ENCODE peak calls at places on chromosomes 12 and 14, in nine cellular contexts. One of them, this sample, is unnamed.

GRCh38 chr14:92484132-92484823 is 29.3 kb upstream of the RIN3 start:
- DNase-seq in cardiac muscle cell: no peak
- DNase-seq in BJ: no peak
- DNase-seq in heart right ventricle: peak
- DNase-seq in NCI-H1092: no peak
- DNase-seq in progenitor cell of endocrine pancreas: no peak
- DNase-seq in brain microvascular endothelial cell: no peak
- DNase-seq in activated CD8-positive, alpha-beta memory T cell treated with anti-CD3 and anti-CD28 coated beads for 1 hour: no peak
- DNase-seq in tibial nerve: no peak
- DNase-seq in this sample: no peak

GRCh38 chr12:57893460-57894353 is 47.2 kb upstream of the CTDSP2 start:
- DNase-seq in activated CD8-positive, alpha-beta memory T cell treated with anti-CD3 and anti-CD28 coated beads for 1 hour: no peak
- DNase-seq in cardiac muscle cell: peak
- DNase-seq in brain microvascular endothelial cell: peak
- DNase-seq in heart right ventricle: peak
- DNase-seq in NCI-H1092: no peak
- DNase-seq in progenitor cell of endocrine pancreas: no peak
- DNase-seq in tibial nerve: peak
- DNase-seq in BJ: peak
- DNase-seq in this sample: peak

GRCh38 chr12:108214486-108214885 is 85.4 kb downstream of the WSCD2 start:
- DNase-seq in NCI-H1092: no peak
- DNase-seq in activated CD8-positive, alpha-beta memory T cell treated with anti-CD3 and anti-CD28 coated beads for 1 hour: no peak
- DNase-seq in cardiac muscle cell: peak
- DNase-seq in tibial nerve: peak
- DNase-seq in brain microvascular endothelial cell: peak
- DNase-seq in progenitor cell of endocrine pancreas: peak
- DNase-seq in BJ: no peak
- DNase-seq in heart right ventricle: peak
- DNase-seq in this sample: peak

GRCh38 chr12:9214536-9214935 is 6.3 kb upstream of the PZP start:
- DNase-seq in heart right ventricle: no peak
- DNase-seq in cardiac muscle cell: no peak
- DNase-seq in BJ: no peak
- DNase-seq in progenitor cell of endocrine pancreas: no peak
- DNase-seq in activated CD8-positive, alpha-beta memory T cell treated with anti-CD3 and anti-CD28 coated beads for 1 hour: no peak
- DNase-seq in tibial nerve: no peak
- DNase-seq in NCI-H1092: no peak
- DNase-seq in brain microvascular endothelial cell: no peak
- DNase-seq in this sample: no peak

GRCh38 chr12:42798811-42799438 is 209.4 kb upstream of the PRICKLE1 start:
- DNase-seq in brain microvascular endothelial cell: peak
- DNase-seq in cardiac muscle cell: peak
- DNase-seq in activated CD8-positive, alpha-beta memory T cell treated with anti-CD3 and anti-CD28 coated beads for 1 hour: no peak
- DNase-seq in NCI-H1092: no peak
- DNase-seq in tibial nerve: no peak
- DNase-seq in progenitor cell of endocrine pancreas: no peak
- DNase-seq in heart right ventricle: no peak
- DNase-seq in BJ: no peak
- DNase-seq in this sample: peak

GRCh38 chr14:100237735-100238418 is 1.1 kb upstream of the YY1 start:
- DNase-seq in NCI-H1092: peak
- DNase-seq in brain microvascular endothelial cell: no peak
- DNase-seq in progenitor cell of endocrine pancreas: no peak
- DNase-seq in activated CD8-positive, alpha-beta memory T cell treated with anti-CD3 and anti-CD28 coated beads for 1 hour: no peak
- DNase-seq in tibial nerve: peak
- DNase-seq in cardiac muscle cell: peak
- DNase-seq in BJ: no peak
- DNase-seq in heart right ventricle: peak
- DNase-seq in this sample: peak

GRCh38 chr14:33996450-33996849 is 45.6 kb upstream of the EGLN3 start:
- DNase-seq in activated CD8-positive, alpha-beta memory T cell treated with anti-CD3 and anti-CD28 coated beads for 1 hour: no peak
- DNase-seq in cardiac muscle cell: no peak
- DNase-seq in heart right ventricle: no peak
- DNase-seq in progenitor cell of endocrine pancreas: no peak
- DNase-seq in NCI-H1092: peak
- DNase-seq in tibial nerve: no peak
- DNase-seq in BJ: no peak
- DNase-seq in brain microvascular endothelial cell: no peak
- DNase-seq in this sample: no peak

GRCh38 chr14:99033951-99034350 is 238.0 kb downstream of the BCL11B start:
- DNase-seq in BJ: no peak
- DNase-seq in cardiac muscle cell: no peak
- DNase-seq in progenitor cell of endocrine pancreas: no peak
- DNase-seq in NCI-H1092: no peak
- DNase-seq in brain microvascular endothelial cell: no peak
- DNase-seq in heart right ventricle: no peak
- DNase-seq in tibial nerve: no peak
- DNase-seq in activated CD8-positive, alpha-beta memory T cell treated with anti-CD3 and anti-CD28 coated beads for 1 hour: no peak
- DNase-seq in this sample: no peak

GRCh38 chr14:76687611-76688372 is 73.5 kb upstream of the VASH1 start:
- DNase-seq in tibial nerve: no peak
- DNase-seq in cardiac muscle cell: no peak
- DNase-seq in brain microvascular endothelial cell: peak
- DNase-seq in heart right ventricle: no peak
- DNase-seq in activated CD8-positive, alpha-beta memory T cell treated with anti-CD3 and anti-CD28 coated beads for 1 hour: no peak
- DNase-seq in NCI-H1092: peak
- DNase-seq in progenitor cell of endocrine pancreas: no peak
- DNase-seq in BJ: no peak
- DNase-seq in this sample: no peak

GRCh38 chr14:68884031-68885030 is 91.5 kb upstream of the ZFP36L1 start:
- DNase-seq in cardiac muscle cell: peak
- DNase-seq in brain microvascular endothelial cell: peak
- DNase-seq in tibial nerve: no peak
- DNase-seq in BJ: peak
- DNase-seq in heart right ventricle: peak
- DNase-seq in NCI-H1092: peak
- DNase-seq in progenitor cell of endocrine pancreas: no peak
- DNase-seq in activated CD8-positive, alpha-beta memory T cell treated with anti-CD3 and anti-CD28 coated beads for 1 hour: no peak
- DNase-seq in this sample: peak

GRCh38 chr14:71492346-71492745 is 439.9 kb upstream of the RGS6 start:
- DNase-seq in brain microvascular endothelial cell: no peak
- DNase-seq in tibial nerve: no peak
- DNase-seq in NCI-H1092: no peak
- DNase-seq in BJ: no peak
- DNase-seq in cardiac muscle cell: no peak
- DNase-seq in activated CD8-positive, alpha-beta memory T cell treated with anti-CD3 and anti-CD28 coated beads for 1 hour: no peak
- DNase-seq in heart right ventricle: no peak
- DNase-seq in progenitor cell of endocrine pancreas: no peak
- DNase-seq in this sample: no peak

GRCh38 chr12:94872007-94872653 is 131.4 kb downstream of the NDUFA12 start:
- DNase-seq in progenitor cell of endocrine pancreas: no peak
- DNase-seq in NCI-H1092: no peak
- DNase-seq in tibial nerve: no peak
- DNase-seq in activated CD8-positive, alpha-beta memory T cell treated with anti-CD3 and anti-CD28 coated beads for 1 hour: no peak
- DNase-seq in cardiac muscle cell: no peak
- DNase-seq in BJ: no peak
- DNase-seq in heart right ventricle: no peak
- DNase-seq in brain microvascular endothelial cell: no peak
- DNase-seq in this sample: no peak

GRCh38 chr12:54413284-54414190 is 5.5 kb downstream of the ITGA5 start:
- DNase-seq in activated CD8-positive, alpha-beta memory T cell treated with anti-CD3 and anti-CD28 coated beads for 1 hour: peak
- DNase-seq in BJ: no peak
- DNase-seq in tibial nerve: no peak
- DNase-seq in progenitor cell of endocrine pancreas: no peak
- DNase-seq in heart right ventricle: peak
- DNase-seq in brain microvascular endothelial cell: peak
- DNase-seq in cardiac muscle cell: peak
- DNase-seq in NCI-H1092: no peak
- DNase-seq in this sample: peak

GRCh38 chr14:70047598-70048312 is 141.0 kb downstream of the SLC8A3 start:
- DNase-seq in brain microvascular endothelial cell: no peak
- DNase-seq in tibial nerve: no peak
- DNase-seq in heart right ventricle: no peak
- DNase-seq in cardiac muscle cell: no peak
- DNase-seq in activated CD8-positive, alpha-beta memory T cell treated with anti-CD3 and anti-CD28 coated beads for 1 hour: no peak
- DNase-seq in BJ: no peak
- DNase-seq in progenitor cell of endocrine pancreas: no peak
- DNase-seq in NCI-H1092: no peak
- DNase-seq in this sample: no peak

GRCh38 chr14:98198385-98198784 is 1073.6 kb downstream of the BCL11B start:
- DNase-seq in heart right ventricle: no peak
- DNase-seq in tibial nerve: no peak
- DNase-seq in cardiac muscle cell: no peak
- DNase-seq in brain microvascular endothelial cell: no peak
- DNase-seq in activated CD8-positive, alpha-beta memory T cell treated with anti-CD3 and anti-CD28 coated beads for 1 hour: no peak
- DNase-seq in progenitor cell of endocrine pancreas: no peak
- DNase-seq in NCI-H1092: no peak
- DNase-seq in BJ: no peak
- DNase-seq in this sample: no peak

GRCh38 chr12:122064780-122065588 is 13.6 kb upstream of the MLXIP start:
- DNase-seq in brain microvascular endothelial cell: peak
- DNase-seq in activated CD8-positive, alpha-beta memory T cell treated with anti-CD3 and anti-CD28 coated beads for 1 hour: no peak
- DNase-seq in BJ: no peak
- DNase-seq in progenitor cell of endocrine pancreas: no peak
- DNase-seq in heart right ventricle: no peak
- DNase-seq in NCI-H1092: peak
- DNase-seq in cardiac muscle cell: peak
- DNase-seq in tibial nerve: no peak
- DNase-seq in this sample: peak

GRCh38 chr12:77339610-77340009 is 274.2 kb upstream of the E2F7 start:
- DNase-seq in brain microvascular endothelial cell: no peak
- DNase-seq in tibial nerve: no peak
- DNase-seq in BJ: no peak
- DNase-seq in heart right ventricle: no peak
- DNase-seq in activated CD8-positive, alpha-beta memory T cell treated with anti-CD3 and anti-CD28 coated beads for 1 hour: no peak
- DNase-seq in progenitor cell of endocrine pancreas: no peak
- DNase-seq in cardiac muscle cell: peak
- DNase-seq in NCI-H1092: no peak
- DNase-seq in this sample: no peak

GRCh38 chr12:47034661-47035060 is 44.8 kb upstream of the PCED1B start:
- DNase-seq in tibial nerve: no peak
- DNase-seq in brain microvascular endothelial cell: no peak
- DNase-seq in heart right ventricle: no peak
- DNase-seq in BJ: no peak
- DNase-seq in progenitor cell of endocrine pancreas: no peak
- DNase-seq in NCI-H1092: no peak
- DNase-seq in cardiac muscle cell: peak
- DNase-seq in activated CD8-positive, alpha-beta memory T cell treated with anti-CD3 and anti-CD28 coated beads for 1 hour: no peak
- DNase-seq in this sample: no peak

GRCh38 chr12:11711675-11712327 is 62.3 kb downstream of the ETV6 start:
- DNase-seq in progenitor cell of endocrine pancreas: no peak
- DNase-seq in activated CD8-positive, alpha-beta memory T cell treated with anti-CD3 and anti-CD28 coated beads for 1 hour: no peak
- DNase-seq in cardiac muscle cell: peak
- DNase-seq in brain microvascular endothelial cell: no peak
- DNase-seq in NCI-H1092: no peak
- DNase-seq in heart right ventricle: no peak
- DNase-seq in tibial nerve: peak
- DNase-seq in BJ: no peak
- DNase-seq in this sample: peak

GRCh38 chr12:2152134-2152533 is 99.3 kb downstream of the CACNA1C start:
- DNase-seq in NCI-H1092: no peak
- DNase-seq in progenitor cell of endocrine pancreas: no peak
- DNase-seq in activated CD8-positive, alpha-beta memory T cell treated with anti-CD3 and anti-CD28 coated beads for 1 hour: no peak
- DNase-seq in heart right ventricle: no peak
- DNase-seq in cardiac muscle cell: no peak
- DNase-seq in brain microvascular endothelial cell: no peak
- DNase-seq in BJ: no peak
- DNase-seq in tibial nerve: no peak
- DNase-seq in this sample: no peak

GRCh38 chr14:95326987-95327386 is 7.3 kb upstream of the CLMN start:
- DNase-seq in brain microvascular endothelial cell: no peak
- DNase-seq in cardiac muscle cell: no peak
- DNase-seq in BJ: no peak
- DNase-seq in heart right ventricle: no peak
- DNase-seq in NCI-H1092: no peak
- DNase-seq in tibial nerve: no peak
- DNase-seq in progenitor cell of endocrine pancreas: no peak
- DNase-seq in activated CD8-positive, alpha-beta memory T cell treated with anti-CD3 and anti-CD28 coated beads for 1 hour: no peak
- DNase-seq in this sample: no peak

GRCh38 chr14:31884776-31885379 is 192.2 kb upstream of the ARHGAP5 start:
- DNase-seq in brain microvascular endothelial cell: no peak
- DNase-seq in tibial nerve: no peak
- DNase-seq in cardiac muscle cell: peak
- DNase-seq in activated CD8-positive, alpha-beta memory T cell treated with anti-CD3 and anti-CD28 coated beads for 1 hour: no peak
- DNase-seq in progenitor cell of endocrine pancreas: no peak
- DNase-seq in NCI-H1092: no peak
- DNase-seq in BJ: no peak
- DNase-seq in heart right ventricle: no peak
- DNase-seq in this sample: no peak

GRCh38 chr12:94225924-94226630 is 77.7 kb downstream of the PLXNC1 start:
- DNase-seq in tibial nerve: no peak
- DNase-seq in brain microvascular endothelial cell: no peak
- DNase-seq in NCI-H1092: no peak
- DNase-seq in heart right ventricle: no peak
- DNase-seq in activated CD8-positive, alpha-beta memory T cell treated with anti-CD3 and anti-CD28 coated beads for 1 hour: no peak
- DNase-seq in BJ: no peak
- DNase-seq in cardiac muscle cell: no peak
- DNase-seq in progenitor cell of endocrine pancreas: no peak
- DNase-seq in this sample: no peak

GRCh38 chr12:4648499-4649357 is at the start of the genes AKAP3 and NDUFA9:
- DNase-seq in BJ: peak
- DNase-seq in heart right ventricle: peak
- DNase-seq in tibial nerve: peak
- DNase-seq in progenitor cell of endocrine pancreas: peak
- DNase-seq in activated CD8-positive, alpha-beta memory T cell treated with anti-CD3 and anti-CD28 coated beads for 1 hour: peak
- DNase-seq in brain microvascular endothelial cell: peak
- DNase-seq in NCI-H1092: peak
- DNase-seq in cardiac muscle cell: peak
- DNase-seq in this sample: peak

GRCh38 chr14:74521756-74522155 is 28.2 kb downstream of the ISCA2 start:
- DNase-seq in BJ: no peak
- DNase-seq in NCI-H1092: no peak
- DNase-seq in progenitor cell of endocrine pancreas: no peak
- DNase-seq in cardiac muscle cell: no peak
- DNase-seq in heart right ventricle: no peak
- DNase-seq in brain microvascular endothelial cell: no peak
- DNase-seq in activated CD8-positive, alpha-beta memory T cell treated with anti-CD3 and anti-CD28 coated beads for 1 hour: no peak
- DNase-seq in tibial nerve: no peak
- DNase-seq in this sample: no peak

GRCh38 chr14:22791302-22791701 is 23.9 kb downstream of the SLC7A7 start:
- DNase-seq in activated CD8-positive, alpha-beta memory T cell treated with anti-CD3 and anti-CD28 coated beads for 1 hour: no peak
- DNase-seq in tibial nerve: no peak
- DNase-seq in heart right ventricle: peak
- DNase-seq in BJ: peak
- DNase-seq in progenitor cell of endocrine pancreas: no peak
- DNase-seq in brain microvascular endothelial cell: peak
- DNase-seq in cardiac muscle cell: peak
- DNase-seq in NCI-H1092: no peak
- DNase-seq in this sample: peak